ENCODE peak calls at places on chromosomes 16 and 17, in seven cellular contexts. Y, S, P, N, Z, O and D are unnamed samples.

GRCh38 chr17:48351916-48352332 is 78.1 kb downstream of the SKAP1 start:
- DNase-seq in Y (peak; percentile 83), S (no peak), P (no peak), N (no peak), Z (no peak), O (peak; percentile 67), D (no peak)

GRCh38 chr16:4349332-4349731 is 1.8 kb downstream of the PAM16 start:
- DNase-seq in Y (no peak), S (no peak), P (no peak), N (no peak), Z (no peak), O (no peak), D (no peak)

GRCh38 chr17:72381597-72382397 is 261.0 kb downstream of the SOX9 start:
- DNase-seq in Y (peak; percentile 83), S (no peak), P (no peak), N (no peak), Z (no peak), O (peak; percentile 13), D (no peak)

GRCh38 chr16:84226026-84226425 is 13.8 kb downstream of the KCNG4 start:
- DNase-seq in Y (no peak), S (no peak), P (no peak), N (no peak), Z (no peak), O (no peak), D (no peak)

GRCh38 chr17:13153036-13153435 is 135.2 kb upstream of the ELAC2 start:
- DNase-seq in Y (no peak), S (no peak), P (no peak), N (no peak), Z (no peak), O (no peak), D (no peak)

GRCh38 chr17:50523208-50523607 is 9.3 kb upstream of the EPN3 start:
- DNase-seq in Y (no peak), S (no peak), P (no peak), N (no peak), Z (no peak), O (peak; percentile 63), D (no peak)

GRCh38 chr16:8720080-8720966 is 45.9 kb downstream of the ABAT start:
- DNase-seq in Y (peak; percentile 96), S (no peak), P (peak; percentile 25), N (no peak), Z (no peak), O (peak; percentile 96), D (no peak)

GRCh38 chr16:30649725-30650368 is 913 bp upstream of the PRR14 start:
- DNase-seq in Y (no peak), S (peak; percentile 22), P (no peak), N (peak; percentile 67), Z (no peak), O (no peak), D (peak; percentile 80)

GRCh38 chr16:9836118-9836736 is 346.0 kb downstream of the GRIN2A start:
- DNase-seq in Y (no peak), S (no peak), P (no peak), N (no peak), Z (no peak), O (no peak), D (no peak)

GRCh38 chr17:3546521-3546920 is 11.1 kb downstream of the TRPV3 start:
- DNase-seq in Y (no peak), S (no peak), P (no peak), N (no peak), Z (no peak), O (no peak), D (no peak)

GRCh38 chr16:20396846-20397467 is 7.6 kb downstream of the PDILT start:
- DNase-seq in Y (no peak), S (no peak), P (no peak), N (no peak), Z (no peak), O (no peak), D (no peak)

GRCh38 chr17:67477687-67478086 is 100.6 kb downstream of the PITPNC1 start:
- DNase-seq in Y (no peak), S (peak; percentile 68), P (no peak), N (no peak), Z (no peak), O (peak; percentile 12), D (no peak)

GRCh38 chr16:83002351-83003334 is 375.9 kb downstream of the CDH13 start:
- DNase-seq in Y (peak; percentile 55), S (no peak), P (no peak), N (no peak), Z (no peak), O (peak; percentile 75), D (no peak)

GRCh38 chr17:50908860-50909764 is 43.0 kb upstream of the TOB1 start:
- DNase-seq in Y (peak; percentile 70), S (peak; percentile 57), P (peak; percentile 35), N (no peak), Z (no peak), O (peak; percentile 47), D (no peak)

GRCh38 chr16:5730783-5731182 is 633.2 kb upstream of the EEF2KMT start:
- DNase-seq in Y (no peak), S (no peak), P (no peak), N (no peak), Z (no peak), O (no peak), D (no peak)

GRCh38 chr16:15966420-15967222 is 17.2 kb downstream of the ABCC1 start:
- DNase-seq in Y (no peak), S (no peak), P (no peak), N (no peak), Z (no peak), O (no peak), D (no peak)

GRCh38 chr17:75753514-75754377 is 11.2 kb downstream of the GALK1 start:
- DNase-seq in Y (no peak), S (peak; percentile 85), P (peak; percentile 82), N (peak; percentile 83), Z (no peak), O (peak; percentile 88), D (peak; percentile 86)

GRCh38 chr17:16877102-16877501 is 94.8 kb downstream of the TNFRSF13B start:
- DNase-seq in Y (no peak), S (no peak), P (no peak), N (no peak), Z (no peak), O (no peak), D (no peak)

GRCh38 chr16:22206847-22207714 is 1.0 kb downstream of the EEF2K start:
- DNase-seq in Y (peak; percentile 70), S (peak; percentile 88), P (no peak), N (peak; percentile 91), Z (no peak), O (peak; percentile 55), D (peak; percentile 94)

GRCh38 chr16:85514601-85515318 is 98.4 kb upstream of the GSE1 start:
- DNase-seq in Y (peak; percentile 44), S (no peak), P (peak; percentile 99), N (peak; percentile 91), Z (no peak), O (no peak), D (no peak)

GRCh38 chr17:74212262-74212912 is 984 bp upstream of the TTYH2 start:
- DNase-seq in Y (no peak), S (peak; percentile 45), P (no peak), N (peak; percentile 70), Z (no peak), O (peak; percentile 59), D (peak; percentile 74)

GRCh38 chr17:43591750-43592562 is 45.8 kb upstream of the ETV4 start:
- DNase-seq in Y (no peak), S (no peak), P (no peak), N (peak; percentile 86), Z (no peak), O (no peak), D (peak; percentile 80)

GRCh38 chr16:492211-492875 is 35.2 kb upstream of the CAPN15 start:
- DNase-seq in Y (no peak), S (no peak), P (no peak), N (no peak), Z (no peak), O (no peak), D (no peak)

GRCh38 chr17:71071837-71072236 is 902.5 kb downstream of the KCNJ2 start:
- DNase-seq in Y (no peak), S (no peak), P (no peak), N (peak; percentile 49), Z (no peak), O (peak; percentile 92), D (no peak)

GRCh38 chr16:88306411-88306810 is 76.3 kb upstream of the ZNF469 start:
- DNase-seq in Y (no peak), S (no peak), P (no peak), N (no peak), Z (no peak), O (no peak), D (peak; percentile 57)

GRCh38 chr16:77943770-77944169 is 78.6 kb upstream of the CLEC3A start:
- DNase-seq in Y (peak; percentile 98), S (no peak), P (no peak), N (no peak), Z (no peak), O (peak; percentile 8), D (no peak)

GRCh38 chr16:76835319-76835718 is 355.7 kb upstream of the MON1B start:
- DNase-seq in Y (no peak), S (no peak), P (no peak), N (no peak), Z (no peak), O (no peak), D (no peak)

GRCh38 chr17:79842656-79843474 is 3.6 kb upstream of the CBX4 start:
- DNase-seq in Y (peak; percentile 48), S (peak; percentile 26), P (no peak), N (no peak), Z (no peak), O (peak; percentile 66), D (no peak)

GRCh38 chr17:46764709-46765401 is 53.6 kb downstream of the WNT3 start:
- DNase-seq in Y (no peak), S (no peak), P (no peak), N (no peak), Z (no peak), O (no peak), D (peak; percentile 84)

GRCh38 chr16:82031116-82032084 is 3.7 kb upstream of the HSD17B2 start:
- DNase-seq in Y (peak; percentile 65), S (no peak), P (peak; percentile 43), N (no peak), Z (no peak), O (peak; percentile 73), D (no peak)